ENCODE peak calls at places on chromosome 12, in five cellular contexts. F, X, D, J and V are unnamed samples.
A peak's percentile ranks its signal among the peaks of the same experiment; 100 is the strongest.

GRCh38 chr12:85156569-85156968 is 120.4 kb downstream of the LRRIQ1 start:
- DNase-seq in F (no peak), X (no peak), D (no peak), J (peak; percentile 70), V (no peak)

GRCh38 chr12:124556067-124556466 is 11.3 kb downstream of the NCOR2 start:
- DNase-seq in F (no peak), X (no peak), D (no peak), J (no peak), V (no peak)

GRCh38 chr12:42679402-42679801 is 89.9 kb upstream of the PRICKLE1 start:
- DNase-seq in F (no peak), X (no peak), D (peak; percentile 62), J (no peak), V (no peak)

GRCh38 chr12:1749019-1749418 is 58.1 kb downstream of the ADIPOR2 start:
- DNase-seq in F (no peak), X (no peak), D (no peak), J (no peak), V (no peak)

GRCh38 chr12:1540690-1541089 is 53.7 kb downstream of the FBXL14 start:
- DNase-seq in F (no peak), X (no peak), D (no peak), J (no peak), V (peak; percentile 90)

GRCh38 chr12:3149505-3150307 is 72.5 kb downstream of the TSPAN9 start:
- DNase-seq in F (no peak), X (no peak), D (no peak), J (no peak), V (no peak)

GRCh38 chr12:39329015-39329414 is 113.9 kb downstream of the KIF21A start:
- DNase-seq in F (no peak), X (no peak), D (peak; percentile 31), J (peak; percentile 2), V (peak; percentile 42)

GRCh38 chr12:49983892-49984291 is 11.1 kb downstream of the AQP6 start:
- DNase-seq in F (no peak), X (no peak), D (peak; percentile 86), J (peak; percentile 92), V (peak; percentile 68)

GRCh38 chr12:57456145-57456700 is 1.1 kb downstream of the INHBE start:
- DNase-seq in F (peak; percentile 42), X (no peak), D (peak; percentile 41), J (peak; percentile 73), V (peak; percentile 56)

GRCh38 chr12:42585175-42585845 is 4.2 kb downstream of the PRICKLE1 start:
- DNase-seq in F (no peak), X (no peak), D (no peak), J (no peak), V (peak; percentile 76)

GRCh38 chr12:24975425-24975824 is 26.5 kb upstream of the BCAT1 start:
- DNase-seq in F (no peak), X (no peak), D (no peak), J (no peak), V (no peak)

GRCh38 chr12:54197037-54197909 is 8.5 kb upstream of the SMUG1 start:
- DNase-seq in F (no peak), X (no peak), D (no peak), J (peak; percentile 67), V (peak; percentile 33)

GRCh38 chr12:1083888-1084262 is 92.9 kb downstream of the ERC1 start:
- DNase-seq in F (no peak), X (no peak), D (peak; percentile 76), J (peak; percentile 84), V (no peak)

GRCh38 chr12:116164263-116164817 is 113.2 kb downstream of the MED13L start:
- DNase-seq in F (no peak), X (no peak), D (peak; percentile 43), J (no peak), V (no peak)

GRCh38 chr12:128794661-128795529 is 28.9 kb downstream of the SLC15A4 start:
- DNase-seq in F (peak; percentile 47), X (no peak), D (no peak), J (no peak), V (no peak)

GRCh38 chr12:43069768-43070221 is 480.2 kb upstream of the PRICKLE1 start:
- DNase-seq in F (no peak), X (peak; percentile 18), D (peak; percentile 22), J (no peak), V (peak; percentile 3)

DNA sequence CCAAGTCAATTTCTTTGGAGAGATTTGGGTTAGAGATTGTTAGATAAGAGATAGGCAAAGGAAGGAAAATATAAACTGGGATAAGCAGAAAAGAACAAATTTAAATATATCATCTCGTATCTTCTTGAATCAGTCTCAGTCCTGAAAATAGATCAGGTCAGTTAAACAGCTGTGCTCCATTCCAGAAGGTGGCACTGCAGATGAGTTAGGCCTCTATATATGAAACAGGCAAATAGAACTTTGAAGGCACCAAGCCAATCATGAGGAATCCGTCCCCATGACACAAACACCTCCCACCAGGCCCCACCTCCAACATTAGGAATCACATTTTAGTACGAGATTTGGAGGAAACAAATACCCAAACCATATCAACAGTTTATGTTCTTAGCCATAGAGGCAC is 605.5 kb upstream of the USP15 start:
- DNase-seq in F (no peak), X (no peak), D (no peak), J (peak; percentile 52), V (peak; percentile 43)
- TF ChIP-seq CTCF in F (no peak), X (no peak), D (no peak), J (peak; percentile 47), V (peak; percentile 49)

GRCh38 chr12:65529771-65530435 is 251.4 kb downstream of the MSRB3 start:
- DNase-seq in F (no peak), X (no peak), D (no peak), J (no peak), V (no peak)

GRCh38 chr12:65533177-65533883 is 254.8 kb downstream of the MSRB3 start:
- DNase-seq in F (no peak), X (no peak), D (peak; percentile 64), J (no peak), V (no peak)

GRCh38 chr12:65534105-65534841 is 255.8 kb downstream of the MSRB3 start:
- DNase-seq in F (no peak), X (no peak), D (no peak), J (no peak), V (no peak)

GRCh38 chr12:65532162-65532561 is 253.7 kb downstream of the MSRB3 start:
- DNase-seq in F (no peak), X (no peak), D (peak; percentile 57), J (no peak), V (no peak)

GRCh38 chr12:65532744-65533143 is 254.3 kb downstream of the MSRB3 start:
- DNase-seq in F (no peak), X (no peak), D (peak; percentile 94), J (no peak), V (peak; percentile 50)
- TF ChIP-seq CTCF in F (no peak), X (no peak), D (no peak), J (no peak), V (no peak)

GRCh38 chr12:113152835-113153814 is 3.6 kb downstream of the CFAP73 start:
- DNase-seq in F (peak; percentile 82), X (peak; percentile 68), D (peak; percentile 76), J (peak; percentile 82), V (peak; percentile 83)
- TF ChIP-seq CTCF in F (no peak), X (peak; percentile 64), D (peak; percentile 55), J (peak; percentile 64), V (peak; percentile 52)

GRCh38 chr12:103820881-103821489 is 20.0 kb downstream of the NT5DC3 start:
- DNase-seq in F (no peak), X (no peak), D (no peak), J (no peak), V (no peak)
- TF ChIP-seq CTCF in F (no peak), X (no peak), D (no peak), J (no peak), V (no peak)

DNA sequence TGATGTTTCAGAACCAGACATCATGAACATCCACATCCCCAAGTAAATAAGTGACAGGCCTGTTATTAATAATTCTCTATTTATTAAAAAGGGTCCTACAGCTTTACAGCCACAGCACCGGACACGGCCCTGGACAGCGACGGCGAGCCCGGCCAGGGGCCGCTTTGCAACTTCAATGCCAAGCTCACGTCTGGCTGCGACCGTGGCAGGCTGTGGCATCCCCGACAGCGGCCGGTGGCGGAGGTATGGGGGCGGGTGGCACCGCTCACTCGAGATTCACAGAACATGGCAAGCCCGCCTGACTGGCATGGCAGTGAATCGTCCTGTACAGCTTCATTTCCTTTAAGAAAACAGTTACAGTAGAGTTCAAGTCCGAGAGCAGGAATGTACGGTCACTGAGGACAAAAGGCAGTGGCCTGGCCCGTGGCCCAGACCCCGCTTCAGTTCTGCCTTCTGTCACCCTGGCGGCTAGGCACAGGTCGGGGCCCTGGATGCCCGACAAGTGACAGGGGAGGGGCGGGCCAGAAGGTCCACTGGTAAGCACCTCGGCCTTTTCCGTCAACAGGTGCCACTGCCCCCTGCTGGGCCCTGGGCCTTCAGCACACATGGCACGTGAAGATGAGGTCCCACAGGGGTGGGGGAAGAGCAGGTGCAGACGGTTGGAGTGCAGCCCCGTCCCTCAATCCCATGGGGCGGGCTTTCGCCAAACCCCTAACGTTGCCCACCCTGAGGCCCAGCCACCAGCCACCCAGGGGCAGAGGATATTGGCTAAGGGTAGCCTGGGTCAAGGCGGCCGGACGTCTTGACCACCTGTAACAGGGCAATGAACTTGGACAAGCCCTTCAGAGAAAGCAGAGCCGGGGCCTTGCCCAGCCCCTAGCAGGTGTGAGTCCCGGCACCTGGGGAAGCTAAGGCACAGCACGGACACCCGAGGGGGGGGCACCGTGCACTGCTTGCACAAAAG is 30.3 kb downstream of the HIP1R start:
- DNase-seq in F (peak; percentile 55), X (peak; percentile 57), D (no peak), J (no peak), V (no peak)
- TF ChIP-seq CTCF in F (no peak), X (peak; percentile 50), D (peak; percentile 53), J (peak; percentile 27), V (peak; percentile 50)

DNA sequence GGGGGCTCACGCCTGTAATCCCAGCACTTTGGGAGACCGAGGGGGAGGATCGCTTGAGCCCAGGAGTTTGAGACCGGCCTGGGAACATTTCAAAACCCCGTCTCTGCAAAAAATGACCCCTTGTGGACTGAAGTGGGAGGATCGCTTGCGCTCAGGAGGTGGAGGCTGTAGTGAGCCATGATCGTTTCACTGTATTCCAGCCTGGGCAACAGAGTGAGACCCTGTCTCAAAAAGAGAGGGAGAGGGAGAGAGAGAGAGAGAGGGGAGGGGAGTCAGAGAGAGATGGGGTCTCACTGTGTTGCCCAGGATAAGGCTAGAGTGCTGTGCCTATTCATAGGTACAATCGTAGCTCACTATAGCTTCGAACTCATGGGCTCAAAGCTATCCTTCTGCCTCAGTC is 2.8 kb downstream of the FGD4 start:
- DNase-seq in F (no peak), X (no peak), D (no peak), J (no peak), V (no peak)
- TF ChIP-seq CTCF in F (no peak), X (no peak), D (no peak), J (no peak), V (no peak)

DNA sequence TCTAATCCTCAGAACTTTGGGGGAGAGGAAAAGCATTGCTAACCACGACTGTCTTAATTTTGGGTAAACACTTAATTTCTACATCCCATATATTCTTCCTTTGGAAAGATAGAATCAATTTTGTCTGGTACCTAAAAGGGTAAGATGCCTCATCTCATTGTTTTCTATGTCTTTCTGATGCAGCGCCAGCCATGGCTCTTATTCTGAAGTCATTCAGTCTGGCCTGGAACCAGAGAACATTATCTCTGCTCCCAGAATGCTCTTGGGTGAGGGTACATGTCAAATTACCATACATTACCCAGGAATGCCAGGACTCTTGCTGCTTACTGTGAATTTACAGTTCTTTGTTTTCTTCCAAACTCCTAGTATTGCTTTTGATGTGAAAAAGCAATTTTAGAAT is 337.4 kb downstream of the C12orf75 start:
- DNase-seq in F (no peak), X (no peak), D (no peak), J (no peak), V (no peak)
- TF ChIP-seq CTCF in F (no peak), X (no peak), D (no peak), J (no peak), V (no peak)